ENCODE peak calls at places on chromosomes 12 and 14, in six cellular contexts. Z is ascending aorta; D is CD8-positive, alpha-beta T cell; W is choroid plexus epithelial cell; I is heart left ventricle; S is HFF-Myc. R is an unnamed sample.

GRCh38 chr12:132596016-132596415 is 14.4 kb downstream of the LRCOL1 start:
- DNase-seq in Z (no peak), D (no peak), W (peak; percentile 44), I (peak; percentile 61), S (no peak), R (peak; percentile 40)

GRCh38 chr12:111596985-111597730 is 2.0 kb downstream of the ATXN2 start:
- DNase-seq in Z (peak; percentile 70), D (peak; percentile 51), W (peak; percentile 69), I (peak; percentile 63), S (no peak), R (peak; percentile 77)

GRCh38 chr12:109201496-109201885 is 85.1 kb downstream of the ACACB start:
- DNase-seq in Z (no peak), D (no peak), W (no peak), I (no peak), S (no peak), R (no peak)

GRCh38 chr12:50546441-50547318 is 41.9 kb downstream of the DIP2B start:
- DNase-seq in Z (no peak), D (no peak), W (peak; percentile 20), I (no peak), S (no peak), R (no peak)

GRCh38 chr12:54338682-54339296 is 13.9 kb downstream of the COPZ1 start:
- DNase-seq in Z (no peak), D (no peak), W (peak; percentile 74), I (no peak), S (no peak), R (no peak)

GRCh38 chr12:75704664-75705063 is 193.3 kb upstream of the KRR1 start:
- DNase-seq in Z (no peak), D (no peak), W (peak; percentile 64), I (no peak), S (no peak), R (no peak)

GRCh38 chr12:123131879-123132402 is 18.9 kb downstream of the PITPNM2 start:
- DNase-seq in Z (no peak), D (peak; percentile 60), W (no peak), I (peak; percentile 79), S (no peak), R (no peak)

GRCh38 chr14:104387385-104388010 is 192.1 kb upstream of the C14orf180 start:
- DNase-seq in Z (peak; percentile 46), D (peak; percentile 47), W (no peak), I (peak; percentile 21), S (no peak), R (peak; percentile 52)

GRCh38 chr12:95126076-95126475 is 52.7 kb upstream of the NR2C1 start:
- DNase-seq in Z (no peak), D (no peak), W (peak; percentile 22), I (no peak), S (no peak), R (no peak)

GRCh38 chr12:120055639-120056038 is 60.9 kb downstream of the RAB35 start:
- DNase-seq in Z (no peak), D (no peak), W (no peak), I (no peak), S (no peak), R (no peak)

GRCh38 chr12:92079054-92079385 is 66.6 kb downstream of the BTG1 start:
- DNase-seq in Z (no peak), D (no peak), W (no peak), I (no peak), S (no peak), R (no peak)

GRCh38 chr14:89955418-89956293 is at the start of gene TDP1:
- DNase-seq in Z (peak; percentile 98), D (peak; percentile 97), W (peak; percentile 98), I (peak; percentile 95), S (peak; percentile 73), R (peak; percentile 97)

GRCh38 chr12:76878045-76878898 is 547 bp downstream of the CSRP2 start:
- DNase-seq in Z (peak; percentile 67), D (no peak), W (peak; percentile 20), I (no peak), S (no peak), R (peak; percentile 79)

GRCh38 chr14:56328021-56328420 is 209.8 kb downstream of the PELI2 start:
- DNase-seq in Z (no peak), D (no peak), W (no peak), I (no peak), S (no peak), R (no peak)

GRCh38 chr14:44462372-44462771 is 44.7 kb downstream of the FSCB start:
- DNase-seq in Z (no peak), D (no peak), W (no peak), I (no peak), S (no peak), R (no peak)

GRCh38 chr14:73250781-73251500 is 13.6 kb downstream of the PAPLN start:
- DNase-seq in Z (no peak), D (no peak), W (no peak), I (no peak), S (no peak), R (no peak)

GRCh38 chr12:129075451-129076208 is 222.4 kb downstream of the GLT1D1 start:
- DNase-seq in Z (peak; percentile 21), D (no peak), W (no peak), I (no peak), S (no peak), R (no peak)

GRCh38 chr12:45296046-45296586 is 80.2 kb downstream of the ANO6 start:
- DNase-seq in Z (no peak), D (no peak), W (no peak), I (no peak), S (no peak), R (no peak)

GRCh38 chr12:76457818-76458217 is 101.8 kb downstream of the OSBPL8 start:
- DNase-seq in Z (no peak), D (no peak), W (no peak), I (no peak), S (no peak), R (no peak)

GRCh38 chr12:111437816-111438454 is 32.2 kb downstream of the SH2B3 start:
- DNase-seq in Z (peak; percentile 84), D (no peak), W (peak; percentile 84), I (peak; percentile 64), S (peak; percentile 31), R (no peak)

GRCh38 chr12:53325539-53326061 is 4.2 kb upstream of the AAAS start:
- DNase-seq in Z (peak; percentile 70), D (peak; percentile 59), W (no peak), I (no peak), S (no peak), R (peak; percentile 91)

GRCh38 chr12:10310926-10311705 is 3.4 kb downstream of the KLRD1 start:
- DNase-seq in Z (no peak), D (no peak), W (peak; percentile 40), I (no peak), S (no peak), R (no peak)

GRCh38 chr14:97584528-97584927 is 787.3 kb downstream of the VRK1 start:
- DNase-seq in Z (no peak), D (no peak), W (no peak), I (no peak), S (no peak), R (peak; percentile 25)

GRCh38 chr12:65607271-65607880 is 216.9 kb upstream of the HMGA2 start:
- DNase-seq in Z (no peak), D (no peak), W (no peak), I (no peak), S (no peak), R (no peak)

GRCh38 chr14:74326369-74327152 is 21.7 kb upstream of the VRTN start:
- DNase-seq in Z (no peak), D (no peak), W (peak; percentile 23), I (no peak), S (no peak), R (peak; percentile 89)

GRCh38 chr14:65101631-65102440 is 481 bp downstream of the MAX start:
- DNase-seq in Z (peak; percentile 65), D (peak; percentile 74), W (no peak), I (peak; percentile 47), S (no peak), R (peak; percentile 76)

GRCh38 chr12:3834774-3835173 is 38.4 kb downstream of the PARP11 start:
- DNase-seq in Z (no peak), D (no peak), W (peak; percentile 42), I (no peak), S (no peak), R (no peak)
- H3K4me3 ChIP-seq in Z (no peak overlapping the region), D (no peak overlapping the region), W (no peak overlapping the region), I (no peak overlapping the region), S (no peak overlapping the region), R (no peak overlapping the region)

DNA sequence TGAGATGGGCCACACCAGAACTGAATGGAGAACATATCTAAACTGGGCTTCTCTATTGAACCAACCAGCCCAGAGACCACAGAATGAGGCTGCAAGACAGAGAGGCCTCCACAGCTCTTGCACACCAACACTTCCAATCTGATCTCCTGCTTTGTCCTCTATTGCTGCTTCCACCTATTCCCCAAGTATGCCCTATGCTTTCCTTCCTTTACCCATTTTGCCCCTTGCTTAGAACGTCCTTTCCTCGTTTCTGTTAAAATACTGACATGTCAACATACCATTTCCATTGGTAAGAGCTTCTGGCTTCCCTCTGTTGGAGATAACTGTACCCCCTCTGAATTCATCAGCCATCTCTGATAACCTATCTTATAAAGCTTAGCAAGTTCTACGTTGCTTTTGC is 2.8 kb downstream of the SLC2A13 start:
- DNase-seq in Z (no peak), D (no peak), W (no peak), I (no peak), S (no peak), R (no peak)
- H3K4me3 ChIP-seq in Z (no peak overlapping the region), D (no peak overlapping the region), W (no peak overlapping the region), I (no peak overlapping the region), S (no peak overlapping the region), R (no peak overlapping the region)

DNA sequence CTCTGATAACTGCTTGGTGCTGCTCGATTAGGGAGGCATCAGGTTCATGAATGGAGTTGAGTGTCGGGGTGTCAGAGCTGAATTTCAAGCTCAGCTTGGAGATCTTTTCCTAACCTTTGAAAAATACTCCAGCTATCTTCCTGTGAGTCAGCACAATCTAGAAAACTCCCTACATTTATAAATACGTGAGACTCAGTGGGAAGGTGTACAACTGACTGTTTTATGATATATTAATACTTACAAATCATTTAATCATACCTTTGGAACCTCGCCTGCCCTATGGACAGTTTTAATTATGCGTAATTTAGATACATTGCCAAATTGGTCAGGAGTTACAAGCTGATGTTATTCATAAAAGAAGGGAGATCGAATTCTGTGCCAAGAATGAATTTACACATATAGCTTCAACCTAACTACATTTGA is 961 bp downstream of the CMAS start:
- DNase-seq in Z (no peak), D (no peak), W (peak; percentile 45), I (no peak), S (no peak), R (no peak)
- H3K4me3 ChIP-seq in Z (peak overlapping the region; percentile 92), D (peak overlapping the region; percentile 91), W (peak overlapping the region; percentile 88), I (peak overlapping the region; percentile 100), S (peak overlapping the region; percentile 90), R (peak overlapping the region; percentile 77)

DNA sequence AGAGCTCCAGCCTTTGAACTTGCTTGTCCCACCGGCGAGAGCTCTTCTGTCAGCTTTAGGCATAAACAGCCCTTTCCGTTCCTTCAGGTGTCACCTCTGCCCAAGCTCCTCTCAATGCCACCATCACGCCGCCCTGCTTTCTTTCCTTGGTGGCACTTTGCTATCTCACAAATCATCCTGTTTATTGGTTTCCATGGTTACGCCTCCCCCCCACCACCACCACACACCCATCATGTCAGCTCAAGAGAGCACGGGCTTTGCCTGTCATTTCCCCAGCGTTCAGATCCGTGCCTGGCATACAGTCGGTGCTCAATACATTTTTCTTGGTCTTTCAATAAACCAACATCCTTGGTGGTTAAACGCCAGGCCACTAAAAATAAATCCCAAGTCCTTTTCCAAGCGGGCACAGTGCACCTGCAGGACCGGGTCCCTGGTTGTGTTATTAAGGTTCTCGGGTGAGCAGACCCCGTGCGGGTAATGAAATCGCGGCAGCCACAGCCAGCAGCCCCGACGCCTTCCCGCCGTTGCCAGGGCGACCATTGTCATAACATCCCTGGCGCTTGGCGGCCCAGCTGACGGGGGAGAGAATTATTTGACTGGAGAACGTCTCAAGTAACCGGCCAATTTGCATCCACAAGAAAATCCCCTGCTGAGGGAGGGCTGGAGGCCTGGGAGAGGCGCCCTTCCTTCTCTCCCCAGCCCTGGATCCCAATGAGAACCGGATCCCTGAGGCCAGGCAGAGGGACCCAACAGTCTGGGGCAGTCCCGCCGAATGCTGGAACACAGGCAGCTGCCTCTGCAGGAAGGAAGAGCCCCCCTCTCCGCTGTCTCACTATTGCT is 92.9 kb downstream of the KSR2 start:
- DNase-seq in Z (no peak), D (no peak), W (peak; percentile 9), I (no peak), S (no peak), R (peak; percentile 84)
- H3K4me3 ChIP-seq in Z (no peak overlapping the region), D (no peak overlapping the region), W (no peak overlapping the region), I (no peak overlapping the region), S (no peak overlapping the region), R (no peak overlapping the region)

R was measured in H7.